ENCODE peak calls at places on chromosomes 5 and 9, in six cellular contexts. J, G, E, I, N and U are unnamed samples.

GRCh38 chr5:15929616-15930303 is 249.8 kb downstream of the MARCHF11 start:
- DNase-seq in J (peak), G (no peak), E (no peak), I (no peak), N (no peak), U (no peak)

GRCh38 chr9:976258-976804 is at the start of gene DMRT3:
- DNase-seq in J (no peak), G (no peak), E (no peak), I (no peak), N (no peak), U (no peak)

GRCh38 chr5:97071101-97071500 is 71.3 kb downstream of the LIX1 start:
- DNase-seq in J (peak), G (no peak), E (no peak), I (no peak), N (no peak), U (no peak)

GRCh38 chr5:179313849-179314521 is 31.3 kb downstream of the ADAMTS2 start:
- DNase-seq in J (peak), G (no peak), E (peak), I (peak), N (peak), U (peak)

GRCh38 chr5:126597156-126597555 is 2.1 kb upstream of the ALDH7A1 start:
- DNase-seq in J (peak), G (no peak), E (no peak), I (no peak), N (no peak), U (no peak)

GRCh38 chr5:6583049-6583880 is 49.6 kb downstream of the NSUN2 start:
- DNase-seq in J (peak), G (no peak), E (peak), I (no peak), N (no peak), U (peak)

GRCh38 chr5:132456553-132457361 is 33.8 kb downstream of the IRF1 start:
- DNase-seq in J (no peak), G (peak), E (no peak), I (no peak), N (no peak), U (peak)

GRCh38 chr5:167945542-167946384 is 345.7 kb upstream of the WWC1 start:
- DNase-seq in J (peak), G (no peak), E (peak), I (no peak), N (peak), U (peak)

GRCh38 chr5:79562351-79563246 is 48.7 kb upstream of the HOMER1 start:
- DNase-seq in J (no peak), G (no peak), E (no peak), I (no peak), N (no peak), U (no peak)

GRCh38 chr9:35726876-35727438 is 5.0 kb downstream of the TLN1 start:
- DNase-seq in J (peak), G (peak), E (peak), I (no peak), N (no peak), U (no peak)
- TF ChIP-seq CTCF in J (peak), G (peak), E (no peak), I (no peak), N (peak), U (no peak)

GRCh38 chr9:131018621-131019020 is 9.6 kb downstream of the LAMC3 start:
- DNase-seq in J (no peak), G (no peak), E (no peak), I (no peak), N (no peak), U (peak)
- TF ChIP-seq CTCF in J (no peak), G (no peak), E (no peak), I (no peak), N (peak), U (no peak)

GRCh38 chr9:15553528-15553898 is 670 bp downstream of the CCDC171 start:
- DNase-seq in J (no peak), G (no peak), E (no peak), I (no peak), N (no peak), U (no peak)

DNA sequence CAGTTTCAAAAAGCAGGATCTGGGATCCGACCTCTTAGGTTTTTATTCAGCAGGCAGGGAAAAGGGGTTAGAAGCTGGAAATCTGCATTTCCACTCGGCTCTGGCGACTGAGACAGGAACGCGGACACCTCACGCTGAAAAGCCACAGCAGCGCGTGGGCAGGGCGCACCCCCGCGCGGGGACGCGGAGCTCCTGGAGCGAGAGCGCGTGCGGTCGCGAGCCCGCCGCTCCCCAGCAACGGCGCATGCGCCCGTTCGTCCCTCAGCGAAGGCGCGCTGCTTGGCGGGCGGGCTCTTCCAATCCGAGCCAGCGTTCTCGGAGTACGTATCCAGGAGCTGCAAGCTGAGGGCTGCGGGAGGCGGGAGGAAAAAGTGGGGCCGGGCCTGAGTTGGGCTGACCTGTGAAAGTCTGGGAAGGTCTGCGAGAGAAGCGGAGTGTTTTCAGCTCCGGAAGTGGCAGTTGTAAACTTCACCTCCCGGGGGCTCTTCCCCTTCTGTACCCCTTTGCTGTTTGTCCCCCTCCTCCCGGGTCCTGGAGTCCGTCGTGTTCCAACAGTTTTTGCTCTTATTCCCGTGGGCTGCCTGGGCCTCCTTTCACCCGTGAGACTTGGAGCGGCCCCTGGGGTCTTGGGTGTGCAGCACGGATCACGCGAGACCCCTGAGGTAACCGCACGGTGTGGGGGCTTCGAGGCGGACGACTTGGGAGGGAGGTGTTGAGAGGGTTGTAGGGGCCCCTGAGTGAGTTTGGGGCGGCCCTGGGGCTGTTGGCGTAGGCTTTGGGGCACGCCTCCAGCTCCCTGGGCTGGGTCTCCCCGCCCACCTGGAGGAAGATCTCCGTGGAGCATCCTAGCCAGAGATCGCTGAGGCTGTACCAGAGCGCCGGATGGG is at the start of gene CCDC171:
- DNase-seq in J (peak), G (peak), E (peak), I (peak), N (peak), U (peak)
- TF ChIP-seq CTCF in J (no peak), G (no peak), E (no peak), I (no peak), N (no peak), U (no peak)

DNA sequence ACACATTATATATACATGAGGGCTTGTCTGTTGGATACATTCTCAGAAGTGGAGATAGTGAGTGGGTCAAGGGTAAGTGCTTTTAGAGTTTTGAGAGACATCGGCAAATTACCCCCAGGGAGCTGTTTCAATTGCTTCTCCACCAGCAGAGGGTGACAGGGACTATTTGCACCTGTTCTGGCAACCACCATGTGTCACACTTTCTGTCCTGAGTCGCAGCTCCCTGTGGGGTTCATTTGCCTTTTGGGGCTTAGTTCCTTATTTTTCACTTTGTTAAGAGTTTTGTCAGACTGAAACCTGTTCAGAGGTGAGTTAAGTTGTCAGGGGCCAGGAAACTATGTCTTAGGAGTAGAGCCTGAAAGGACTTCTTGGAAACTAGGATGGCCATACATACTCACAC is 20.1 kb upstream of the SLC36A1 start:
- DNase-seq in J (no peak), G (no peak), E (no peak), I (no peak), N (no peak), U (no peak)
- TF ChIP-seq CTCF in J (no peak), G (no peak), E (no peak), I (peak), N (no peak), U (peak)